ENCODE peak calls at places on chromosomes 2 and 18, in ten cellular contexts. E, V, G, M, A, F, I, P, Q and T are unnamed samples.

GRCh38 chr2:238513346-238513745 is 86.6 kb downstream of the ASB1 start:
- DNase-seq in Q (no peak), E (no peak), F (no peak), G (peak), M (peak), A (no peak), P (peak), I (no peak), V (no peak), T (no peak)

GRCh38 chr2:11368059-11368572 is 23.7 kb upstream of the ROCK2 start:
- DNase-seq in F (no peak), E (no peak), P (peak), Q (no peak), M (no peak), V (no peak), A (no peak), G (no peak), I (no peak), T (no peak)

GRCh38 chr2:106085441-106085911 is 108.6 kb downstream of the UXS1 start:
- DNase-seq in F (no peak), I (peak), V (no peak), Q (no peak), G (peak), E (no peak), A (no peak), P (peak), M (peak), T (no peak)

GRCh38 chr18:21960189-21960588 is 209.2 kb upstream of the GATA6 start:
- DNase-seq in A (no peak), Q (no peak), F (no peak), P (no peak), I (no peak), V (no peak), M (no peak), E (no peak), G (no peak), T (no peak)

GRCh38 chr18:34650121-34650545 is 60.0 kb upstream of the DTNA start:
- DNase-seq in M (peak), Q (no peak), E (no peak), P (peak), F (peak), G (peak), A (no peak), V (no peak), I (no peak), T (no peak)

GRCh38 chr2:234863043-234863934 is 88.5 kb upstream of the SH3BP4 start:
- DNase-seq in G (peak), M (peak), F (peak), P (peak), E (no peak), V (peak), A (peak), Q (no peak), I (no peak), T (no peak)

GRCh38 chr18:49590608-49591007 is 28.8 kb downstream of the LIPG start:
- DNase-seq in M (no peak), F (no peak), A (no peak), G (no peak), E (no peak), Q (no peak), P (no peak), V (no peak), I (no peak), T (peak)

GRCh38 chr2:238515411-238515810 is 88.7 kb downstream of the ASB1 start:
- DNase-seq in F (no peak), E (no peak), A (no peak), G (no peak), V (no peak), I (no peak), P (peak), Q (no peak), M (no peak), T (no peak)

GRCh38 chr2:130359466-130359865 is 3.6 kb downstream of the PTPN18 start:
- DNase-seq in M (no peak), A (no peak), V (no peak), G (no peak), I (no peak), Q (no peak), P (no peak), F (no peak), E (no peak), T (no peak)

GRCh38 chr2:198238429-198238828 is 434.0 kb downstream of the PLCL1 start:
- DNase-seq in F (no peak), A (no peak), Q (no peak), G (no peak), P (no peak), E (no peak), V (no peak), I (no peak), M (no peak), T (no peak)

GRCh38 chr2:47078541-47079482 is 76.3 kb downstream of the STPG4 start:
- DNase-seq in E (no peak), M (no peak), P (no peak), V (no peak), A (no peak), G (peak), F (no peak), I (no peak), Q (no peak), T (no peak)